ENCODE peak calls at places on chromosomes 13 and 19, in four cellular contexts. J, U, W and T are unnamed samples.

GRCh38 chr13:33676045-33676699 is 141.8 kb upstream of the RFC3 start:
- DNase-seq in J (no peak), U (peak; percentile 38), W (no peak), T (peak; percentile 71)

GRCh38 chr13:65504213-65504612 is 1725.9 kb downstream of the PCDH9 start:
- DNase-seq in J (no peak), U (no peak), W (no peak), T (no peak)

GRCh38 chr19:31378404-31378803 is 29.2 kb upstream of the TSHZ3 start:
- DNase-seq in J (no peak), U (no peak), W (peak; percentile 66), T (peak; percentile 15)

GRCh38 chr13:43057653-43058317 is 34.4 kb downstream of the DNAJC15 start:
- DNase-seq in J (no peak), U (no peak), W (peak; percentile 47), T (peak; percentile 37)

GRCh38 chr19:55283548-55284393 is at the start of gene BRSK1:
- DNase-seq in J (no peak), U (peak; percentile 78), W (peak; percentile 59), T (no peak)

GRCh38 chr13:35554972-35555623 is 78.6 kb upstream of the MAB21L1 start:
- DNase-seq in J (no peak), U (no peak), W (no peak), T (no peak)

GRCh38 chr13:28744656-28745055 is 25.9 kb upstream of the SLC46A3 start:
- DNase-seq in J (no peak), U (no peak), W (no peak), T (no peak)

GRCh38 chr19:40811478-40812341 is 12.7 kb downstream of the EGLN2 start:
- DNase-seq in J (no peak), U (no peak), W (peak; percentile 26), T (peak; percentile 29)

DNA sequence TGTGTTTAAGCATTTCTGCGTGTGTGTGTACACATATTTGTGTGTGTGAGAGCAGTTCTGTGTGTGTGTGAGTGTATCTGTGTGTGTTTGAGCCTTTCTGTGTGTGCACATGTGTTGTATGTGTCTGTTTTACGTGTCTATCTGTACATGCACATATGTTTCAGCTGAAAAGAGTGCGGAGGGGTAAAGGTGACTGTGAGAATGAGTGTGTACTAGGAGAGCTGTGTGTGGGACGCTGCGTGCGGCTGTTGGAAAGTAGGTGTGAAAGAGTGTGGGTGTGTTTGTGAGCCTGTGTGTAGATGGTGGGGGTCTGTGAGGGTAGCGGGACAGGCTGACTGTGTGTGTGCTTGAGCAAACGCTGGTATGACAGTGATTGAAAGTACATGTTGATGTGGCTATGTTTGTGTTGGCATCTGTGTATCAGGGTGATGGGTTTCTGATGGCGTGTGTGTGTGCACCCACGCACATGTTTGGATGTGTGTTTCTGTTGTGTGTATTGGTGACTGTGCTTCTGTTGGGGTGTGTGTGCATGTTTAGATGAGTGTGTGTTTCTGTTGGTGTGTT is 7.5 kb upstream of the TPM4 start:
- DNase-seq in J (peak; percentile 27), U (no peak), W (no peak), T (no peak)
- H3K4me1 ChIP-seq in J (peaks cover 16% of the 10 kb centered on the region), U (peaks cover 23% of the 10 kb centered on the region), W (peaks cover 10% of the 10 kb centered on the region), T (peaks cover 6% of the 10 kb centered on the region)

GRCh38 chr19:19847781-19848180 is 17.9 kb upstream of the ZNF253 start:
- DNase-seq in J (no peak), U (no peak), W (no peak), T (no peak)
- H3K9me3 ChIP-seq in J (no peaks in the 10 kb centered on the region), U (no peaks in the 10 kb centered on the region), W (no peaks in the 10 kb centered on the region), T (no peaks in the 10 kb centered on the region)

DNA sequence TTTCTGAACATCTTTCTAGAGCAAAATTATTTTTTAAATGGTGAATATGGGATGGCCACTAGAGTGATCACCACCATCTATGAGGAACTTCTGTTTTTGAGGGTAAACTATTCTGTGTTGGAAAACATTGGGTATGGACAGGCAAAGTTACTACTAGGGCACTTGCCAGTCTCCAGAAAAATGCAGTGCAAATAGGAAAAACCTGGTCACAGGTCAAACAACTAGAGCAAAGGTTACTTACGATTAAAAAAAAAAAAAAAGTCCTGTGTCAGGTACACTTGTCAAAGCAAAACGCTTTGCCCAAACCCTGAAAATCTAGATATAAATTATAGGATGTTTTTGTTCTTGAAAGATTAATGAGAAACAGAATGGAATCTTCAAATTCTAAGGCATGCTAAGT is 66.2 kb downstream of the SLITRK1 start:
- DNase-seq in J (no peak), U (no peak), W (no peak), T (no peak)
- H3K27ac ChIP-seq in J (no peak overlapping the region), U (no peak overlapping the region), W (no peak overlapping the region), T (no peak overlapping the region)

GRCh38 chr19:3516675-3517207 is 10.6 kb downstream of the FZR1 start:
- DNase-seq in J (no peak), U (peak; percentile 25), W (no peak), T (peak; percentile 72)

GRCh38 chr19:3515891-3516422 is 9.8 kb downstream of the FZR1 start:
- DNase-seq in J (no peak), U (no peak), W (no peak), T (no peak)

GRCh38 chr19:3513198-3514140 is 7.4 kb downstream of the FZR1 start:
- DNase-seq in J (no peak), U (peak; percentile 83), W (peak; percentile 49), T (peak; percentile 48)

GRCh38 chr19:3512562-3512961 is 6.5 kb downstream of the FZR1 start:
- DNase-seq in J (no peak), U (peak; percentile 64), W (no peak), T (no peak)

GRCh38 chr19:3514930-3515329 is 8.8 kb downstream of the FZR1 start:
- DNase-seq in J (no peak), U (no peak), W (no peak), T (no peak)
- H3K4me1 ChIP-seq in J (peaks cover 7% of the 10 kb centered on the region), U (peaks cover 45% of the 10 kb centered on the region), W (no peaks in the 10 kb centered on the region), T (no peaks in the 10 kb centered on the region)

GRCh38 chr19:52880895-52881389 is 16.5 kb downstream of the ZNF320 start:
- DNase-seq in J (no peak), U (no peak), W (no peak), T (no peak)
- H3K9me3 ChIP-seq in J (peaks cover 73% of the 10 kb centered on the region), U (no peaks in the 10 kb centered on the region), W (no peaks in the 10 kb centered on the region), T (peaks cover 8% of the 10 kb centered on the region)

DNA sequence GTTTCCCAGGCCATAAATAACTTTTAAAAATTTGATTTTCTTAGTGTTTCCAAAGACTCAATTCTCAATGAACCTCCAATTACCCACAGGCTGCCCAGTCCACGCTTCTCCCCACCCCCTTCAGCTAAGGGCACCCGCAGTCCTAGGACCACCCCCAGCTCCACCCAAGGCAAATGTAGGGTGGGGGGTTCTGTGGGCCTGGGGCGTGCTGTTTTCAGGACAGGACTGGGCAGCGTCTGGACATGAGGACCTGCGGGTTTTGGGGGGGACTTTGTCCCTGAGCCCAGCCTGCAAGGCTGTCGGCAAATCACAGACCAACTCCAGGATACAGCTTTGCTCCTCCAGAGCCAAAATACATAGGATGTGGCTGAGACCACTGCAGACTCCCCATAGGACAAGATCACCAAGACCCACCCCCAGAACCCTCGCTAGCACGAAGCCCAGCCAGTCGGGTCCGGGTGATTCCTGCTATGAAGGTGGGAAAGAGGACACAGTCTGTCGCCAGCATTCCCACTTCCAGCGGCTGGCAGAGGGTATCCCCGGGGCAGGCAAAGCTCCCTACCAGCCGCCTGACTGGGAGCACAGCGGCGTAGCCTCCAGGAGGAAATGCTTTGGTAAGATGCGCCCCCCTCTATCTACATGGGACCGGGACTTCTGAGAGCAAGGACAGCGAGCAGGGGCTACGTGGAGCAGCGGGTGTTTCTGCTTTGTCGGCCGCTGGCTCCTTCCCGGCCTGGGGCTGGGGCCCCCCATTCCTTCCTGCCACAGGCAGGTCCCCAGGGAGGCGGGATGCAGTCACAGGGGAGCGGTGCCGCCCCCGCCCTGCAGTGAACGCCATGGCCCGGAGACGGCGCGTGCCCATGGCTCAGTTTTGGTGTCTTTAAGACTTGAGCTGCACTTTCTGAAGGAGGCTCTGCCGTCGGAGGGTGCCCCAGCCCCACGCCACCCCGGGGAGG is 1.6 kb upstream of the TIMM13 start:
- DNase-seq in J (peak; percentile 46), U (no peak), W (no peak), T (no peak)
- H3K27ac ChIP-seq in J (peak overlapping the region; percentile 98), U (no peak overlapping the region), W (peak overlapping the region; percentile 96), T (no peak overlapping the region)

GRCh38 chr19:19533826-19534225 is 4.2 kb upstream of the CILP2 start:
- DNase-seq in J (no peak), U (no peak), W (no peak), T (no peak)
- H3K4me1 ChIP-seq in J (peaks cover 18% of the 10 kb centered on the region), U (peaks cover 13% of the 10 kb centered on the region), W (peaks cover 6% of the 10 kb centered on the region), T (no peaks in the 10 kb centered on the region)